ENCODE peak calls at places on chromosomes 12 and 14, in nine cellular contexts. One of them, this sample, is unnamed.

GRCh38 chr14:59787045-59787674 is 83.4 kb downstream of the RTN1 start:
- DNase-seq in SK-N-SH: no peak
- DNase-seq in heart left ventricle: no peak
- DNase-seq in cardiac muscle cell: no peak
- DNase-seq in foreskin fibroblast: no peak
- DNase-seq in lung: no peak
- DNase-seq in GM10248: no peak
- DNase-seq in NB4: no peak
- DNase-seq in HFFc6: no peak
- DNase-seq in this sample: no peak

GRCh38 chr12:530308-530707 is 70.6 kb downstream of the B4GALNT3 start:
- DNase-seq in SK-N-SH: no peak
- DNase-seq in heart left ventricle: no peak
- DNase-seq in cardiac muscle cell: no peak
- DNase-seq in foreskin fibroblast: peak; percentile 28
- DNase-seq in lung: no peak
- DNase-seq in GM10248: no peak
- DNase-seq in NB4: no peak
- DNase-seq in HFFc6: peak; percentile 67
- DNase-seq in this sample: no peak

GRCh38 chr12:49345048-49345839 is 1.4 kb upstream of the DNAJC22 start:
- DNase-seq in SK-N-SH: peak; percentile 82
- DNase-seq in heart left ventricle: no peak
- DNase-seq in cardiac muscle cell: no peak
- DNase-seq in foreskin fibroblast: no peak
- DNase-seq in lung: no peak
- DNase-seq in GM10248: peak; percentile 72
- DNase-seq in NB4: peak; percentile 55
- DNase-seq in HFFc6: no peak
- DNase-seq in this sample: peak; percentile 81

GRCh38 chr12:65649126-65649525 is 175.2 kb upstream of the HMGA2 start:
- DNase-seq in SK-N-SH: no peak
- DNase-seq in heart left ventricle: no peak
- DNase-seq in cardiac muscle cell: peak; percentile 98
- DNase-seq in foreskin fibroblast: peak; percentile 98
- DNase-seq in lung: peak; percentile 38
- DNase-seq in GM10248: no peak
- DNase-seq in NB4: no peak
- DNase-seq in HFFc6: peak; percentile 98
- DNase-seq in this sample: no peak

GRCh38 chr14:100607611-100607956 is 20.4 kb upstream of the BEGAIN start:
- DNase-seq in SK-N-SH: peak; percentile 27
- DNase-seq in heart left ventricle: peak; percentile 8
- DNase-seq in cardiac muscle cell: no peak
- DNase-seq in foreskin fibroblast: no peak
- DNase-seq in lung: no peak
- DNase-seq in GM10248: no peak
- DNase-seq in NB4: no peak
- DNase-seq in HFFc6: no peak
- DNase-seq in this sample: no peak

GRCh38 chr12:105382771-105383632 is 52.5 kb downstream of the C12orf75 start:
- DNase-seq in SK-N-SH: peak; percentile 70
- DNase-seq in heart left ventricle: no peak
- DNase-seq in cardiac muscle cell: peak; percentile 78
- DNase-seq in foreskin fibroblast: peak; percentile 91
- DNase-seq in lung: no peak
- DNase-seq in GM10248: peak; percentile 67
- DNase-seq in NB4: peak; percentile 70
- DNase-seq in HFFc6: peak; percentile 74
- DNase-seq in this sample: peak; percentile 60

GRCh38 chr12:62922539-62922938 is 12.4 kb downstream of the PPM1H start:
- DNase-seq in SK-N-SH: no peak
- DNase-seq in heart left ventricle: no peak
- DNase-seq in cardiac muscle cell: no peak
- DNase-seq in foreskin fibroblast: peak; percentile 20
- DNase-seq in lung: no peak
- DNase-seq in GM10248: no peak
- DNase-seq in NB4: no peak
- DNase-seq in HFFc6: no peak
- DNase-seq in this sample: no peak

GRCh38 chr12:127696963-127697362 is 570.0 kb upstream of the TMEM132C start:
- DNase-seq in SK-N-SH: no peak
- DNase-seq in heart left ventricle: no peak
- DNase-seq in cardiac muscle cell: no peak
- DNase-seq in foreskin fibroblast: no peak
- DNase-seq in lung: no peak
- DNase-seq in GM10248: no peak
- DNase-seq in NB4: no peak
- DNase-seq in HFFc6: no peak
- DNase-seq in this sample: no peak

GRCh38 chr12:53997324-53998173 is 2.4 kb upstream of the HOXC9 start:
- DNase-seq in SK-N-SH: no peak
- DNase-seq in heart left ventricle: peak; percentile 15
- DNase-seq in cardiac muscle cell: no peak
- DNase-seq in foreskin fibroblast: no peak
- DNase-seq in lung: no peak
- DNase-seq in GM10248: no peak
- DNase-seq in NB4: no peak
- DNase-seq in HFFc6: no peak
- DNase-seq in this sample: no peak

GRCh38 chr12:53995311-53996187 is 4.4 kb upstream of the HOXC9 start:
- DNase-seq in SK-N-SH: peak; percentile 60
- DNase-seq in heart left ventricle: peak; percentile 32
- DNase-seq in cardiac muscle cell: no peak
- DNase-seq in foreskin fibroblast: no peak
- DNase-seq in lung: no peak
- DNase-seq in GM10248: no peak
- DNase-seq in NB4: peak; percentile 90
- DNase-seq in HFFc6: no peak
- DNase-seq in this sample: no peak

GRCh38 chr12:53996886-53997217 is 3.1 kb upstream of the HOXC9 start:
- DNase-seq in SK-N-SH: no peak
- DNase-seq in heart left ventricle: peak; percentile 18
- DNase-seq in cardiac muscle cell: no peak
- DNase-seq in foreskin fibroblast: no peak
- DNase-seq in lung: no peak
- DNase-seq in GM10248: no peak
- DNase-seq in NB4: no peak
- DNase-seq in HFFc6: no peak
- DNase-seq in this sample: no peak

GRCh38 chr12:53994691-53995310 is 5.2 kb upstream of the HOXC9 start:
- DNase-seq in SK-N-SH: no peak
- DNase-seq in heart left ventricle: peak; percentile 15
- DNase-seq in cardiac muscle cell: no peak
- DNase-seq in foreskin fibroblast: no peak
- DNase-seq in lung: no peak
- DNase-seq in GM10248: no peak
- DNase-seq in NB4: peak; percentile 49
- DNase-seq in HFFc6: no peak
- DNase-seq in this sample: no peak

GRCh38 chr12:53996188-53996885 is 3.6 kb upstream of the HOXC9 start:
- DNase-seq in SK-N-SH: no peak
- DNase-seq in heart left ventricle: no peak
- DNase-seq in cardiac muscle cell: no peak
- DNase-seq in foreskin fibroblast: no peak
- DNase-seq in lung: no peak
- DNase-seq in GM10248: peak; percentile 58
- DNase-seq in NB4: no peak
- DNase-seq in HFFc6: no peak
- DNase-seq in this sample: no peak
- TF ChIP-seq CTCF in SK-N-SH: no peak
- TF ChIP-seq CTCF in heart left ventricle: no peak
- TF ChIP-seq CTCF in cardiac muscle cell: no peak
- TF ChIP-seq CTCF in foreskin fibroblast: no peak
- TF ChIP-seq CTCF in lung: no peak
- TF ChIP-seq CTCF in GM10248: no peak
- TF ChIP-seq CTCF in NB4: no peak
- TF ChIP-seq CTCF in HFFc6: no peak
- TF ChIP-seq CTCF in this sample: no peak

GRCh38 chr12:33926095-33926494 is 96.2 kb upstream of the ALG10 start:
- DNase-seq in SK-N-SH: no peak
- DNase-seq in heart left ventricle: no peak
- DNase-seq in cardiac muscle cell: no peak
- DNase-seq in foreskin fibroblast: no peak
- DNase-seq in lung: no peak
- DNase-seq in GM10248: no peak
- DNase-seq in NB4: no peak
- DNase-seq in HFFc6: no peak
- DNase-seq in this sample: no peak
- TF ChIP-seq CTCF in SK-N-SH: no peak
- TF ChIP-seq CTCF in heart left ventricle: no peak
- TF ChIP-seq CTCF in cardiac muscle cell: no peak
- TF ChIP-seq CTCF in foreskin fibroblast: no peak
- TF ChIP-seq CTCF in lung: no peak
- TF ChIP-seq CTCF in GM10248: no peak
- TF ChIP-seq CTCF in NB4: peak; percentile 4
- TF ChIP-seq CTCF in HFFc6: peak; percentile 27
- TF ChIP-seq CTCF in this sample: no peak

GRCh38 chr12:68043446-68043845 is 54.2 kb downstream of the IFNG-AS1 start:
- DNase-seq in SK-N-SH: no peak
- DNase-seq in heart left ventricle: no peak
- DNase-seq in cardiac muscle cell: no peak
- DNase-seq in foreskin fibroblast: no peak
- DNase-seq in lung: no peak
- DNase-seq in GM10248: no peak
- DNase-seq in NB4: no peak
- DNase-seq in HFFc6: no peak
- DNase-seq in this sample: no peak

GRCh38 chr12:68037616-68038255 is 48.5 kb downstream of the IFNG-AS1 start:
- DNase-seq in SK-N-SH: no peak
- DNase-seq in heart left ventricle: no peak
- DNase-seq in cardiac muscle cell: no peak
- DNase-seq in foreskin fibroblast: peak; percentile 17
- DNase-seq in lung: no peak
- DNase-seq in GM10248: no peak
- DNase-seq in NB4: no peak
- DNase-seq in HFFc6: no peak
- DNase-seq in this sample: no peak

GRCh38 chr12:68038650-68039049 is 49.4 kb downstream of the IFNG-AS1 start:
- DNase-seq in SK-N-SH: no peak
- DNase-seq in heart left ventricle: no peak
- DNase-seq in cardiac muscle cell: no peak
- DNase-seq in foreskin fibroblast: no peak
- DNase-seq in lung: no peak
- DNase-seq in GM10248: no peak
- DNase-seq in NB4: no peak
- DNase-seq in HFFc6: no peak
- DNase-seq in this sample: no peak

GRCh38 chr12:68040450-68041075 is 51.3 kb downstream of the IFNG-AS1 start:
- DNase-seq in SK-N-SH: peak; percentile 72
- DNase-seq in heart left ventricle: peak; percentile 50
- DNase-seq in cardiac muscle cell: peak; percentile 84
- DNase-seq in foreskin fibroblast: peak; percentile 83
- DNase-seq in lung: peak; percentile 34
- DNase-seq in GM10248: peak; percentile 67
- DNase-seq in NB4: peak; percentile 78
- DNase-seq in HFFc6: peak; percentile 59
- DNase-seq in this sample: peak; percentile 61

DNA sequence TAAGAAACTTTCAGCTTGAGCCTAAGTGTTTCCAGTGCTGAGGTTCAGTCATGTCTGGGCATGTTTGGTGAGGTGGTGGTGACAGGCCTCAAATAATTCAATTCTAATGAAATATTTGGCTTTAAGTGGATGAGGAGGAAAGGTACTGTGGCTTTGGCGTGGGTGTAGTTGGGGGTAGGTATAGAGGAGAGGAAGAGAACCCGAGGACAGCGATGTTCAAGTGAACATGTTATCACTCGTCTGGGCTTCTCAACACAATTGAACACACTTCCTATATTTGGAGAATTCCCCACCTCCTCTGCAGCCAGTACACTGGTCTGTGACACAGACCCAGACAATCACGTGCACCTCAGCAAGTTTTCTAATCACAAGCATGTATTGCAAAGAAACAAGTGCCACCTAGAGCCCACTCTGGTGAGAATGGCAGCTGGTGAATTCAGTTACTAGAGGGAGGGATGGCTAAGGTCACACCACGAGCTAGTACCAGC is 53.0 kb downstream of the IFNG-AS1 start:
- DNase-seq in SK-N-SH: no peak
- DNase-seq in heart left ventricle: no peak
- DNase-seq in cardiac muscle cell: peak; percentile 1
- DNase-seq in foreskin fibroblast: peak; percentile 28
- DNase-seq in lung: no peak
- DNase-seq in GM10248: peak; percentile 37
- DNase-seq in NB4: peak; percentile 11
- DNase-seq in HFFc6: no peak
- DNase-seq in this sample: peak; percentile 49
- TF ChIP-seq CTCF in SK-N-SH: no peak
- TF ChIP-seq CTCF in heart left ventricle: no peak
- TF ChIP-seq CTCF in cardiac muscle cell: no peak
- TF ChIP-seq CTCF in foreskin fibroblast: no peak
- TF ChIP-seq CTCF in lung: no peak
- TF ChIP-seq CTCF in GM10248: peak; percentile 19
- TF ChIP-seq CTCF in NB4: no peak
- TF ChIP-seq CTCF in HFFc6: no peak
- TF ChIP-seq CTCF in this sample: no peak

DNA sequence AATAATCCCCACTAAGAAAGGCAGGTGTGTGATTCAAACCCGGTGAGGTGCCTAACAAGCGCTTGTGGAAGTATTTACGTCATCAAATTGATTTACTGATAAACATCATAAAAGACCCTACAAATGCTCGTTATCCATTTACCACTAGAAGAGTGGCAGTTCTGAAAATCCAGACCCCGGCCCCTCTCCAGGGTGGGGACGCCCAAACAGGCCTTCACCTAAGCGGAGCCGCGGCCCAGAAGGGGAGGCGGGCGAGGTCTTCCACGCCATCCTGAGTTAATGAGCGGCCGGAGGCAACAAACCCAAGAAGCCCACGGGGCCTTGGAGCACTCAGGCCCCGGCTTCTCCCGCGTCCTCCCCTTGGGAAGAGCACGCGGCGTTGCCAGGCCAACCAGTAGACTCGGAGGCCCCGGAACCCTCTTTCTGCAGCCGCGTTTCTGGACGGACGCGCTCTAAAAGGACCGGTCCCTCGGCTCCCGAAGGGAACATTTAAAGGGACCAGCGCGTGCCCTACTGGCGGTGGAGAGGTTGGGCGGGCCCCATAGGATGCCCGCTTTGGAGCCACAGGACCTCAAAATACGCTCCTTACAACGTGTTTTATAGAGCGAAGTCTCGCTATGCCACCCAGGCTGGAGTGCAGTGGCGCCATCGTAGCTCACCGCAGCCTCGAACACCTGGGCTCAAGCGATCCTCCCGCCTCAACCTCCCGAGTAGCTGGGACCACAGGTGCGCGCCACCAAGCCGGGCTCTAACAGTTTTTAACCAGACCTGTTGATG is 3.5 kb downstream of the PTPN21 start:
- DNase-seq in SK-N-SH: peak; percentile 88
- DNase-seq in heart left ventricle: peak; percentile 86
- DNase-seq in cardiac muscle cell: peak; percentile 92
- DNase-seq in foreskin fibroblast: peak; percentile 95
- DNase-seq in lung: peak; percentile 81
- DNase-seq in GM10248: peak; percentile 49
- DNase-seq in NB4: no peak
- DNase-seq in HFFc6: peak; percentile 85
- DNase-seq in this sample: no peak
- TF ChIP-seq CTCF in SK-N-SH: peak; percentile 38
- TF ChIP-seq CTCF in heart left ventricle: peak; percentile 41
- TF ChIP-seq CTCF in cardiac muscle cell: peak; percentile 48
- TF ChIP-seq CTCF in foreskin fibroblast: peak; percentile 36
- TF ChIP-seq CTCF in lung: no peak
- TF ChIP-seq CTCF in GM10248: no peak
- TF ChIP-seq CTCF in NB4: no peak
- TF ChIP-seq CTCF in HFFc6: peak; percentile 62
- TF ChIP-seq CTCF in this sample: no peak